ENCODE peak calls at places on chromosomes 5 and 9, in eight cellular contexts. One of them, this sample, is unnamed.

GRCh38 chr5:95027151-95027721 is 257.7 kb downstream of the MCTP1 start:
- DNase-seq in NCI-H748 treated with DMSO at 0.1 percent for 48 hours: no peak
- DNase-seq in activated CD4-positive, alpha-beta T cell treated with anti-CD3 and anti-CD28 coated beads, Interleukin-2, amount 10 ng/mL, durations not matched to agents 7 days and 5 days: no peak
- DNase-seq in HT1080: peak
- DNase-seq in fibroblast of mammary gland: no peak
- DNase-seq in epithelial cell of esophagus: no peak
- DNase-seq in Kasumi-1: peak
- DNase-seq in CD8-positive, alpha-beta memory T cell: no peak
- DNase-seq in this sample: no peak

GRCh38 chr5:1448511-1449011 is 3.3 kb upstream of the SLC6A3 start:
- DNase-seq in epithelial cell of esophagus: no peak
- DNase-seq in fibroblast of mammary gland: no peak
- DNase-seq in Kasumi-1: no peak
- DNase-seq in NCI-H748 treated with DMSO at 0.1 percent for 48 hours: no peak
- DNase-seq in activated CD4-positive, alpha-beta T cell treated with anti-CD3 and anti-CD28 coated beads, Interleukin-2, amount 10 ng/mL, durations not matched to agents 7 days and 5 days: no peak
- DNase-seq in HT1080: no peak
- DNase-seq in CD8-positive, alpha-beta memory T cell: no peak
- DNase-seq in this sample: no peak

GRCh38 chr5:127406326-127407121 is 110.9 kb upstream of the PRRC1 start:
- DNase-seq in activated CD4-positive, alpha-beta T cell treated with anti-CD3 and anti-CD28 coated beads, Interleukin-2, amount 10 ng/mL, durations not matched to agents 7 days and 5 days: no peak
- DNase-seq in Kasumi-1: no peak
- DNase-seq in CD8-positive, alpha-beta memory T cell: no peak
- DNase-seq in epithelial cell of esophagus: no peak
- DNase-seq in NCI-H748 treated with DMSO at 0.1 percent for 48 hours: no peak
- DNase-seq in HT1080: peak
- DNase-seq in fibroblast of mammary gland: no peak
- DNase-seq in this sample: no peak

GRCh38 chr9:103183569-103184191 is 188.5 kb downstream of the CYLC2 start:
- DNase-seq in Kasumi-1: no peak
- DNase-seq in NCI-H748 treated with DMSO at 0.1 percent for 48 hours: peak
- DNase-seq in CD8-positive, alpha-beta memory T cell: no peak
- DNase-seq in HT1080: peak
- DNase-seq in fibroblast of mammary gland: peak
- DNase-seq in activated CD4-positive, alpha-beta T cell treated with anti-CD3 and anti-CD28 coated beads, Interleukin-2, amount 10 ng/mL, durations not matched to agents 7 days and 5 days: no peak
- DNase-seq in epithelial cell of esophagus: peak
- DNase-seq in this sample: peak

GRCh38 chr9:119284118-119284517 is 85.1 kb downstream of the BRINP1 start:
- DNase-seq in epithelial cell of esophagus: no peak
- DNase-seq in Kasumi-1: no peak
- DNase-seq in NCI-H748 treated with DMSO at 0.1 percent for 48 hours: no peak
- DNase-seq in HT1080: peak
- DNase-seq in activated CD4-positive, alpha-beta T cell treated with anti-CD3 and anti-CD28 coated beads, Interleukin-2, amount 10 ng/mL, durations not matched to agents 7 days and 5 days: no peak
- DNase-seq in CD8-positive, alpha-beta memory T cell: no peak
- DNase-seq in fibroblast of mammary gland: peak
- DNase-seq in this sample: no peak

GRCh38 chr5:142073617-142074405 is 34.8 kb upstream of the NDFIP1 start:
- DNase-seq in NCI-H748 treated with DMSO at 0.1 percent for 48 hours: no peak
- DNase-seq in activated CD4-positive, alpha-beta T cell treated with anti-CD3 and anti-CD28 coated beads, Interleukin-2, amount 10 ng/mL, durations not matched to agents 7 days and 5 days: no peak
- DNase-seq in HT1080: no peak
- DNase-seq in CD8-positive, alpha-beta memory T cell: no peak
- DNase-seq in Kasumi-1: no peak
- DNase-seq in epithelial cell of esophagus: no peak
- DNase-seq in fibroblast of mammary gland: no peak
- DNase-seq in this sample: no peak

GRCh38 chr5:25119654-25120053 is 474.9 kb upstream of the CDH10 start:
- DNase-seq in NCI-H748 treated with DMSO at 0.1 percent for 48 hours: peak
- DNase-seq in CD8-positive, alpha-beta memory T cell: no peak
- DNase-seq in HT1080: peak
- DNase-seq in activated CD4-positive, alpha-beta T cell treated with anti-CD3 and anti-CD28 coated beads, Interleukin-2, amount 10 ng/mL, durations not matched to agents 7 days and 5 days: no peak
- DNase-seq in epithelial cell of esophagus: no peak
- DNase-seq in fibroblast of mammary gland: peak
- DNase-seq in Kasumi-1: peak
- DNase-seq in this sample: peak

GRCh38 chr5:169978744-169979143 is 1.6 kb downstream of the INSYN2B start:
- DNase-seq in NCI-H748 treated with DMSO at 0.1 percent for 48 hours: no peak
- DNase-seq in CD8-positive, alpha-beta memory T cell: no peak
- DNase-seq in HT1080: no peak
- DNase-seq in Kasumi-1: no peak
- DNase-seq in epithelial cell of esophagus: no peak
- DNase-seq in activated CD4-positive, alpha-beta T cell treated with anti-CD3 and anti-CD28 coated beads, Interleukin-2, amount 10 ng/mL, durations not matched to agents 7 days and 5 days: no peak
- DNase-seq in fibroblast of mammary gland: peak
- DNase-seq in this sample: no peak

GRCh38 chr9:87620727-87621322 is 105.1 kb upstream of the CTSL start:
- DNase-seq in CD8-positive, alpha-beta memory T cell: no peak
- DNase-seq in epithelial cell of esophagus: no peak
- DNase-seq in activated CD4-positive, alpha-beta T cell treated with anti-CD3 and anti-CD28 coated beads, Interleukin-2, amount 10 ng/mL, durations not matched to agents 7 days and 5 days: no peak
- DNase-seq in Kasumi-1: no peak
- DNase-seq in HT1080: no peak
- DNase-seq in fibroblast of mammary gland: no peak
- DNase-seq in NCI-H748 treated with DMSO at 0.1 percent for 48 hours: no peak
- DNase-seq in this sample: no peak

GRCh38 chr9:4750021-4750673 is 9.1 kb upstream of the AK3 start:
- DNase-seq in CD8-positive, alpha-beta memory T cell: no peak
- DNase-seq in HT1080: peak
- DNase-seq in fibroblast of mammary gland: peak
- DNase-seq in epithelial cell of esophagus: peak
- DNase-seq in activated CD4-positive, alpha-beta T cell treated with anti-CD3 and anti-CD28 coated beads, Interleukin-2, amount 10 ng/mL, durations not matched to agents 7 days and 5 days: peak
- DNase-seq in NCI-H748 treated with DMSO at 0.1 percent for 48 hours: peak
- DNase-seq in Kasumi-1: peak
- DNase-seq in this sample: peak

GRCh38 chr9:95341262-95342011 is 23.9 kb upstream of the FANCC start:
- DNase-seq in HT1080: no peak
- DNase-seq in fibroblast of mammary gland: peak
- DNase-seq in NCI-H748 treated with DMSO at 0.1 percent for 48 hours: no peak
- DNase-seq in Kasumi-1: no peak
- DNase-seq in activated CD4-positive, alpha-beta T cell treated with anti-CD3 and anti-CD28 coated beads, Interleukin-2, amount 10 ng/mL, durations not matched to agents 7 days and 5 days: no peak
- DNase-seq in epithelial cell of esophagus: peak
- DNase-seq in CD8-positive, alpha-beta memory T cell: no peak
- DNase-seq in this sample: peak

GRCh38 chr9:76704601-76705204 is 59.5 kb upstream of the PCA3 start:
- DNase-seq in NCI-H748 treated with DMSO at 0.1 percent for 48 hours: peak
- DNase-seq in epithelial cell of esophagus: peak
- DNase-seq in fibroblast of mammary gland: peak
- DNase-seq in CD8-positive, alpha-beta memory T cell: no peak
- DNase-seq in HT1080: peak
- DNase-seq in activated CD4-positive, alpha-beta T cell treated with anti-CD3 and anti-CD28 coated beads, Interleukin-2, amount 10 ng/mL, durations not matched to agents 7 days and 5 days: peak
- DNase-seq in Kasumi-1: peak
- DNase-seq in this sample: peak

GRCh38 chr9:115118471-115119156 is 657 bp upstream of the TNC start:
- DNase-seq in fibroblast of mammary gland: peak
- DNase-seq in CD8-positive, alpha-beta memory T cell: no peak
- DNase-seq in Kasumi-1: peak
- DNase-seq in NCI-H748 treated with DMSO at 0.1 percent for 48 hours: peak
- DNase-seq in HT1080: peak
- DNase-seq in activated CD4-positive, alpha-beta T cell treated with anti-CD3 and anti-CD28 coated beads, Interleukin-2, amount 10 ng/mL, durations not matched to agents 7 days and 5 days: no peak
- DNase-seq in epithelial cell of esophagus: peak
- DNase-seq in this sample: peak

GRCh38 chr9:131839281-131840084 is 99.6 kb upstream of the RAPGEF1 start:
- DNase-seq in activated CD4-positive, alpha-beta T cell treated with anti-CD3 and anti-CD28 coated beads, Interleukin-2, amount 10 ng/mL, durations not matched to agents 7 days and 5 days: peak
- DNase-seq in Kasumi-1: no peak
- DNase-seq in fibroblast of mammary gland: peak
- DNase-seq in CD8-positive, alpha-beta memory T cell: peak
- DNase-seq in epithelial cell of esophagus: peak
- DNase-seq in HT1080: peak
- DNase-seq in NCI-H748 treated with DMSO at 0.1 percent for 48 hours: no peak
- DNase-seq in this sample: peak

GRCh38 chr9:82101475-82101874 is 112.9 kb downstream of the SPATA31D1 start:
- DNase-seq in Kasumi-1: peak
- DNase-seq in CD8-positive, alpha-beta memory T cell: no peak
- DNase-seq in HT1080: peak
- DNase-seq in fibroblast of mammary gland: peak
- DNase-seq in NCI-H748 treated with DMSO at 0.1 percent for 48 hours: peak
- DNase-seq in epithelial cell of esophagus: no peak
- DNase-seq in activated CD4-positive, alpha-beta T cell treated with anti-CD3 and anti-CD28 coated beads, Interleukin-2, amount 10 ng/mL, durations not matched to agents 7 days and 5 days: no peak
- DNase-seq in this sample: no peak

GRCh38 chr9:101367323-101367722 is 17.5 kb downstream of the BAAT start:
- DNase-seq in HT1080: no peak
- DNase-seq in NCI-H748 treated with DMSO at 0.1 percent for 48 hours: no peak
- DNase-seq in fibroblast of mammary gland: no peak
- DNase-seq in epithelial cell of esophagus: no peak
- DNase-seq in Kasumi-1: no peak
- DNase-seq in CD8-positive, alpha-beta memory T cell: no peak
- DNase-seq in activated CD4-positive, alpha-beta T cell treated with anti-CD3 and anti-CD28 coated beads, Interleukin-2, amount 10 ng/mL, durations not matched to agents 7 days and 5 days: no peak
- DNase-seq in this sample: no peak

GRCh38 chr5:124675921-124676846 is 70.3 kb downstream of the ZNF608 start:
- DNase-seq in HT1080: no peak
- DNase-seq in NCI-H748 treated with DMSO at 0.1 percent for 48 hours: no peak
- DNase-seq in epithelial cell of esophagus: no peak
- DNase-seq in fibroblast of mammary gland: no peak
- DNase-seq in Kasumi-1: no peak
- DNase-seq in CD8-positive, alpha-beta memory T cell: no peak
- DNase-seq in activated CD4-positive, alpha-beta T cell treated with anti-CD3 and anti-CD28 coated beads, Interleukin-2, amount 10 ng/mL, durations not matched to agents 7 days and 5 days: no peak
- DNase-seq in this sample: no peak

GRCh38 chr9:93908591-93909241 is 46.4 kb downstream of the BARX1 start:
- DNase-seq in epithelial cell of esophagus: no peak
- DNase-seq in activated CD4-positive, alpha-beta T cell treated with anti-CD3 and anti-CD28 coated beads, Interleukin-2, amount 10 ng/mL, durations not matched to agents 7 days and 5 days: peak
- DNase-seq in HT1080: no peak
- DNase-seq in CD8-positive, alpha-beta memory T cell: no peak
- DNase-seq in fibroblast of mammary gland: no peak
- DNase-seq in NCI-H748 treated with DMSO at 0.1 percent for 48 hours: no peak
- DNase-seq in Kasumi-1: no peak
- DNase-seq in this sample: no peak

GRCh38 chr5:57692582-57693487 is 210.2 kb upstream of the ACTBL2 start:
- DNase-seq in activated CD4-positive, alpha-beta T cell treated with anti-CD3 and anti-CD28 coated beads, Interleukin-2, amount 10 ng/mL, durations not matched to agents 7 days and 5 days: no peak
- DNase-seq in CD8-positive, alpha-beta memory T cell: no peak
- DNase-seq in epithelial cell of esophagus: peak
- DNase-seq in HT1080: peak
- DNase-seq in Kasumi-1: peak
- DNase-seq in fibroblast of mammary gland: peak
- DNase-seq in NCI-H748 treated with DMSO at 0.1 percent for 48 hours: no peak
- DNase-seq in this sample: peak

GRCh38 chr5:138790684-138791083 is 37.5 kb downstream of the CTNNA1 start:
- DNase-seq in fibroblast of mammary gland: peak
- DNase-seq in Kasumi-1: no peak
- DNase-seq in activated CD4-positive, alpha-beta T cell treated with anti-CD3 and anti-CD28 coated beads, Interleukin-2, amount 10 ng/mL, durations not matched to agents 7 days and 5 days: no peak
- DNase-seq in epithelial cell of esophagus: no peak
- DNase-seq in CD8-positive, alpha-beta memory T cell: no peak
- DNase-seq in NCI-H748 treated with DMSO at 0.1 percent for 48 hours: no peak
- DNase-seq in HT1080: no peak
- DNase-seq in this sample: no peak

GRCh38 chr9:87436694-87437093 is 61.0 kb upstream of the DAPK1 start:
- DNase-seq in fibroblast of mammary gland: no peak
- DNase-seq in activated CD4-positive, alpha-beta T cell treated with anti-CD3 and anti-CD28 coated beads, Interleukin-2, amount 10 ng/mL, durations not matched to agents 7 days and 5 days: no peak
- DNase-seq in epithelial cell of esophagus: no peak
- DNase-seq in HT1080: no peak
- DNase-seq in NCI-H748 treated with DMSO at 0.1 percent for 48 hours: no peak
- DNase-seq in Kasumi-1: no peak
- DNase-seq in CD8-positive, alpha-beta memory T cell: no peak
- DNase-seq in this sample: no peak

GRCh38 chr5:79840085-79840990 is 150.7 kb downstream of the CMYA5 start:
- DNase-seq in CD8-positive, alpha-beta memory T cell: no peak
- DNase-seq in fibroblast of mammary gland: no peak
- DNase-seq in HT1080: no peak
- DNase-seq in epithelial cell of esophagus: no peak
- DNase-seq in Kasumi-1: no peak
- DNase-seq in NCI-H748 treated with DMSO at 0.1 percent for 48 hours: no peak
- DNase-seq in activated CD4-positive, alpha-beta T cell treated with anti-CD3 and anti-CD28 coated beads, Interleukin-2, amount 10 ng/mL, durations not matched to agents 7 days and 5 days: no peak
- DNase-seq in this sample: no peak

GRCh38 chr5:103041071-103041676 is 78.8 kb downstream of the GIN1 start:
- DNase-seq in Kasumi-1: peak
- DNase-seq in epithelial cell of esophagus: peak
- DNase-seq in fibroblast of mammary gland: peak
- DNase-seq in NCI-H748 treated with DMSO at 0.1 percent for 48 hours: peak
- DNase-seq in activated CD4-positive, alpha-beta T cell treated with anti-CD3 and anti-CD28 coated beads, Interleukin-2, amount 10 ng/mL, durations not matched to agents 7 days and 5 days: no peak
- DNase-seq in CD8-positive, alpha-beta memory T cell: no peak
- DNase-seq in HT1080: peak
- DNase-seq in this sample: peak

GRCh38 chr5:64872044-64872443 is 103.3 kb downstream of the CWC27 start:
- DNase-seq in CD8-positive, alpha-beta memory T cell: no peak
- DNase-seq in NCI-H748 treated with DMSO at 0.1 percent for 48 hours: no peak
- DNase-seq in epithelial cell of esophagus: peak
- DNase-seq in HT1080: peak
- DNase-seq in Kasumi-1: no peak
- DNase-seq in activated CD4-positive, alpha-beta T cell treated with anti-CD3 and anti-CD28 coated beads, Interleukin-2, amount 10 ng/mL, durations not matched to agents 7 days and 5 days: no peak
- DNase-seq in fibroblast of mammary gland: peak
- DNase-seq in this sample: peak

GRCh38 chr9:127004946-127005769 is 90.6 kb downstream of the RALGPS1 start:
- DNase-seq in epithelial cell of esophagus: peak
- DNase-seq in NCI-H748 treated with DMSO at 0.1 percent for 48 hours: no peak
- DNase-seq in fibroblast of mammary gland: peak
- DNase-seq in activated CD4-positive, alpha-beta T cell treated with anti-CD3 and anti-CD28 coated beads, Interleukin-2, amount 10 ng/mL, durations not matched to agents 7 days and 5 days: peak
- DNase-seq in CD8-positive, alpha-beta memory T cell: peak
- DNase-seq in Kasumi-1: no peak
- DNase-seq in HT1080: peak
- DNase-seq in this sample: peak